ENCODE peak calls at places on chromosomes 5 and 9, in nine cellular contexts. J, Q, L, O, X, G, K, V and E are unnamed samples.

GRCh38 chr9:80028501-80028900 is 456.7 kb downstream of the TLE4 start:
- DNase-seq in J (peak), Q (no peak), L (no peak), O (no peak), X (no peak), G (no peak), K (peak), V (no peak), E (no peak)

GRCh38 chr5:139668924-139669680 is 21.0 kb downstream of the CXXC5 start:
- DNase-seq in J (no peak), Q (no peak), L (no peak), O (no peak), X (no peak), G (no peak), K (no peak), V (no peak), E (no peak)

GRCh38 chr5:176735383-176736265 is 74.7 kb upstream of the UNC5A start:
- DNase-seq in J (peak), Q (no peak), L (peak), O (no peak), X (no peak), G (no peak), K (peak), V (peak), E (no peak)

GRCh38 chr9:97860451-97861147 is 7.6 kb downstream of the FOXE1 start:
- DNase-seq in J (no peak), Q (no peak), L (no peak), O (no peak), X (no peak), G (no peak), K (no peak), V (no peak), E (no peak)

GRCh38 chr5:73692166-73692640 is 66.2 kb downstream of the ARHGEF28 start:
- DNase-seq in J (no peak), Q (no peak), L (no peak), O (no peak), X (no peak), G (no peak), K (no peak), V (no peak), E (no peak)

GRCh38 chr9:135850737-135851136 is 56.6 kb downstream of the CAMSAP1 start:
- DNase-seq in J (no peak), Q (no peak), L (no peak), O (no peak), X (no peak), G (no peak), K (no peak), V (no peak), E (no peak)

GRCh38 chr9:122087406-122088200 is 5.5 kb downstream of the TTLL11 start:
- DNase-seq in J (peak), Q (no peak), L (no peak), O (no peak), X (no peak), G (no peak), K (no peak), V (no peak), E (no peak)

GRCh38 chr9:95511952-95512750 is 4.6 kb downstream of the PTCH1 start:
- DNase-seq in J (no peak), Q (no peak), L (no peak), O (no peak), X (no peak), G (no peak), K (peak), V (no peak), E (no peak)

GRCh38 chr5:149605354-149605997 is 24.2 kb downstream of the ARHGEF37 start:
- DNase-seq in J (no peak), Q (no peak), L (no peak), O (no peak), X (no peak), G (no peak), K (no peak), V (no peak), E (no peak)

GRCh38 chr9:136629879-136630661 is 32.6 kb upstream of the EGFL7 start:
- DNase-seq in J (no peak), Q (no peak), L (peak), O (no peak), X (peak), G (no peak), K (peak), V (peak), E (no peak)

GRCh38 chr9:105127863-105128220 is 116.6 kb upstream of the SLC44A1 start:
- DNase-seq in J (no peak), Q (no peak), L (no peak), O (no peak), X (no peak), G (peak), K (no peak), V (no peak), E (no peak)

GRCh38 chr5:121974261-121974660 is 12.5 kb downstream of the SRFBP1 start:
- DNase-seq in J (no peak), Q (no peak), L (no peak), O (no peak), X (no peak), G (no peak), K (no peak), V (no peak), E (no peak)

GRCh38 chr5:14407051-14407450 is 174.5 kb upstream of the OTULINL start:
- DNase-seq in J (no peak), Q (no peak), L (no peak), O (no peak), X (no peak), G (no peak), K (no peak), V (no peak), E (no peak)

GRCh38 chr5:14405706-14406553 is 175.7 kb upstream of the OTULINL start:
- DNase-seq in J (no peak), Q (no peak), L (no peak), O (no peak), X (no peak), G (no peak), K (no peak), V (no peak), E (no peak)

GRCh38 chr5:14407746-14408175 is 173.8 kb upstream of the OTULINL start:
- DNase-seq in J (no peak), Q (no peak), L (no peak), O (no peak), X (no peak), G (no peak), K (no peak), V (no peak), E (no peak)

GRCh38 chr5:14405267-14405666 is 176.3 kb upstream of the OTULINL start:
- DNase-seq in J (no peak), Q (no peak), L (no peak), O (no peak), X (no peak), G (no peak), K (peak), V (no peak), E (peak)

GRCh38 chr5:14406554-14406849 is 175.1 kb upstream of the OTULINL start:
- DNase-seq in J (no peak), Q (no peak), L (no peak), O (no peak), X (no peak), G (no peak), K (no peak), V (no peak), E (no peak)
- TF ChIP-seq EP300 in J (no peak), Q (no peak), L (no peak), O (no peak), X (no peak), G (no peak), K (peak), V (no peak), E (no peak)

DNA sequence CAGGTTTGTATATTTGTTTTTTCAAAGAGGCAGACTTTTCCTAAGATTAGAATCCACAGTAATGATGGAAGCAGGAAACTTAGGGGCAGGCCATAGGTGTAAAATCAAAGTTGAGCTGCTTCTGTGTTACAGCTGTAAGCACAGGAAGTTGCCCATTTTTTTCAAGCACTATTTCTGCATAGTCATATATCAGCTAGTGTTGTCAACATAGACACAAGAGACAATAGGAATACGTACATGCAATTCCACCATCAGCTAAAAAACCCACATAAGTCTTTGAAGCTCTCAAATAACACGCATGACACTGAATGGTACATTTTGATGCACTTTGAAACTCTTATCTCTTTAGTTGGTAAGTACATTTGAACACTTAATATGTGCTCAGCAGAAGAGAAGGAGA is 20.2 kb upstream of the SMIM15 start:
- DNase-seq in J (no peak), Q (no peak), L (no peak), O (no peak), X (no peak), G (no peak), K (no peak), V (no peak), E (peak)
- TF ChIP-seq EP300 in J (no peak), Q (no peak), L (no peak), O (no peak), X (no peak), G (no peak), K (no peak), V (no peak), E (no peak)

GRCh38 chr5:41831155-41831554 is 39.1 kb downstream of the OXCT1 start:
- DNase-seq in J (no peak), Q (no peak), L (no peak), O (no peak), X (no peak), G (no peak), K (no peak), V (no peak), E (no peak)
- TF ChIP-seq EP300 in J (no peak), Q (no peak), L (no peak), O (no peak), X (no peak), G (no peak), K (no peak), V (no peak), E (no peak)

GRCh38 chr5:7881816-7882215 is 12.9 kb downstream of the MTRR start:
- DNase-seq in J (no peak), Q (no peak), L (no peak), O (no peak), X (no peak), G (no peak), K (no peak), V (no peak), E (no peak)

GRCh38 chr5:7881091-7881490 is 12.1 kb downstream of the MTRR start:
- DNase-seq in J (no peak), Q (no peak), L (no peak), O (no peak), X (no peak), G (no peak), K (no peak), V (no peak), E (no peak)

GRCh38 chr5:7882926-7883325 is 14.0 kb downstream of the MTRR start:
- DNase-seq in J (no peak), Q (no peak), L (no peak), O (no peak), X (no peak), G (no peak), K (no peak), V (no peak), E (no peak)

GRCh38 chr5:7884491-7885273 is 15.7 kb downstream of the MTRR start:
- DNase-seq in J (no peak), Q (no peak), L (no peak), O (no peak), X (no peak), G (no peak), K (no peak), V (no peak), E (no peak)

GRCh38 chr5:7886849-7887460 is 18.0 kb downstream of the MTRR start:
- DNase-seq in J (no peak), Q (no peak), L (no peak), O (no peak), X (no peak), G (no peak), K (peak), V (no peak), E (peak)
- TF ChIP-seq EP300 in J (no peak), Q (no peak), L (no peak), O (no peak), X (no peak), G (no peak), K (no peak), V (no peak), E (no peak)

GRCh38 chr9:18489861-18490260 is 15.9 kb downstream of the ADAMTSL1 start:
- DNase-seq in J (no peak), Q (no peak), L (no peak), O (no peak), X (no peak), G (no peak), K (no peak), V (no peak), E (no peak)
- TF ChIP-seq EP300 in J (no peak), Q (no peak), L (no peak), O (no peak), X (no peak), G (no peak), K (no peak), V (no peak), E (no peak)

GRCh38 chr9:65410926-65411325 is 125.9 kb upstream of the FOXD4L5 start:
- DNase-seq in J (no peak), Q (no peak), L (no peak), O (no peak), X (no peak), G (no peak), K (no peak), V (no peak), E (no peak)
- TF ChIP-seq EP300 in J (no peak), Q (no peak), L (no peak), O (no peak), X (no peak), G (no peak), K (no peak), V (no peak), E (no peak)

GRCh38 chr5:174426388-174426787 is 298.0 kb upstream of the MSX2 start:
- DNase-seq in J (no peak), Q (peak), L (no peak), O (no peak), X (no peak), G (no peak), K (no peak), V (no peak), E (no peak)

GRCh38 chr5:174427304-174427703 is 297.1 kb upstream of the MSX2 start:
- DNase-seq in J (no peak), Q (peak), L (no peak), O (no peak), X (no peak), G (no peak), K (no peak), V (no peak), E (no peak)

GRCh38 chr5:174425271-174425963 is 299.0 kb upstream of the MSX2 start:
- DNase-seq in J (no peak), Q (peak), L (no peak), O (no peak), X (no peak), G (no peak), K (peak), V (no peak), E (no peak)

GRCh38 chr5:174425964-174426290 is 298.5 kb upstream of the MSX2 start:
- DNase-seq in J (no peak), Q (no peak), L (no peak), O (no peak), X (no peak), G (no peak), K (no peak), V (no peak), E (no peak)

DNA sequence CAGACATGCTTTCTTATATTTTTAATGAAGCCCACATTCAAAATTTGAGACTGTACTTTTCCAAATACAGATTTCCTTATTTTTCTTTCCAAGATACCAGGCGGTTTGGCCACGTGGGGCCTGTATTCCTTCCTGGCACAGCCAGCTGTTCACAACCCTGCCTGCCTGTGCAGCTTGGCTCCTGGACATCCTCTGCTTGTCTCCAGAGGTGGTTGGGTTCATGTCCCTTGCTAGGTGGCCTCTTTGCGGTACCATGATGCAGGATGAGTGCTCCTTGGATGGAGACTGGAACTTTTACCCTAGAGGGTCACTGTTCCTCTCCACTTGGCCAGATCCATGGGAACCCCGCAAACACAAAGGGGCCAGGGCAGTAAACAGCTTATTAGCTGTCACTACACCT is 297.5 kb upstream of the MSX2 start:
- DNase-seq in J (no peak), Q (peak), L (no peak), O (no peak), X (no peak), G (no peak), K (no peak), V (no peak), E (no peak)
- TF ChIP-seq EP300 in J (no peak), Q (no peak), L (no peak), O (no peak), X (no peak), G (no peak), K (no peak), V (no peak), E (no peak)